ENCODE peak calls at places on chromosomes 2 and 18, in seven cellular contexts. One of them, this sample, is unnamed.

GRCh38 chr2:204339212-204339715 is 206.0 kb upstream of the PARD3B start:
- DNase-seq in upper lobe of right lung: no peak
- DNase-seq in HepG2: no peak
- DNase-seq in aorta: no peak
- DNase-seq in CD8-positive, alpha-beta memory T cell: no peak
- DNase-seq in uterus: no peak
- DNase-seq in mammary epithelial cell: no peak
- DNase-seq in this sample: no peak

GRCh38 chr18:4823091-4823490 is 368.0 kb upstream of the DLGAP1 start:
- DNase-seq in upper lobe of right lung: no peak
- DNase-seq in HepG2: no peak
- DNase-seq in aorta: no peak
- DNase-seq in CD8-positive, alpha-beta memory T cell: no peak
- DNase-seq in uterus: no peak
- DNase-seq in mammary epithelial cell: no peak
- DNase-seq in this sample: no peak

GRCh38 chr2:73859721-73860586 is 31.2 kb downstream of the STAMBP start:
- DNase-seq in upper lobe of right lung: no peak
- DNase-seq in HepG2: peak; percentile 44
- DNase-seq in aorta: no peak
- DNase-seq in CD8-positive, alpha-beta memory T cell: no peak
- DNase-seq in uterus: no peak
- DNase-seq in mammary epithelial cell: peak; percentile 87
- DNase-seq in this sample: no peak

GRCh38 chr2:5959836-5960820 is 267.9 kb downstream of the SOX11 start:
- DNase-seq in upper lobe of right lung: no peak
- DNase-seq in HepG2: no peak
- DNase-seq in aorta: no peak
- DNase-seq in CD8-positive, alpha-beta memory T cell: no peak
- DNase-seq in uterus: no peak
- DNase-seq in mammary epithelial cell: no peak
- DNase-seq in this sample: no peak

GRCh38 chr18:76621782-76622495 is 126.9 kb upstream of the ZNF516 start:
- DNase-seq in upper lobe of right lung: no peak
- DNase-seq in HepG2: no peak
- DNase-seq in aorta: no peak
- DNase-seq in CD8-positive, alpha-beta memory T cell: no peak
- DNase-seq in uterus: no peak
- DNase-seq in mammary epithelial cell: peak; percentile 67
- DNase-seq in this sample: no peak

GRCh38 chr2:225270861-225271260 is 128.6 kb upstream of the NYAP2 start:
- DNase-seq in upper lobe of right lung: no peak
- DNase-seq in HepG2: no peak
- DNase-seq in aorta: no peak
- DNase-seq in CD8-positive, alpha-beta memory T cell: no peak
- DNase-seq in uterus: no peak
- DNase-seq in mammary epithelial cell: peak; percentile 74
- DNase-seq in this sample: no peak

GRCh38 chr2:64770781-64771334 is 117.1 kb upstream of the SERTAD2 start:
- DNase-seq in upper lobe of right lung: no peak
- DNase-seq in HepG2: no peak
- DNase-seq in aorta: no peak
- DNase-seq in CD8-positive, alpha-beta memory T cell: no peak
- DNase-seq in uterus: peak; percentile 87
- DNase-seq in mammary epithelial cell: peak; percentile 84
- DNase-seq in this sample: peak; percentile 71

GRCh38 chr2:209936106-209936663 is 66.3 kb upstream of the RPE start:
- DNase-seq in upper lobe of right lung: no peak
- DNase-seq in HepG2: no peak
- DNase-seq in aorta: no peak
- DNase-seq in CD8-positive, alpha-beta memory T cell: no peak
- DNase-seq in uterus: no peak
- DNase-seq in mammary epithelial cell: no peak
- DNase-seq in this sample: no peak

GRCh38 chr2:30334738-30335426 is 103.5 kb downstream of the LBH start:
- DNase-seq in upper lobe of right lung: no peak
- DNase-seq in HepG2: no peak
- DNase-seq in aorta: no peak
- DNase-seq in CD8-positive, alpha-beta memory T cell: no peak
- DNase-seq in uterus: no peak
- DNase-seq in mammary epithelial cell: no peak
- DNase-seq in this sample: no peak

GRCh38 chr2:222049946-222050345 is 248.9 kb downstream of the PAX3 start:
- DNase-seq in upper lobe of right lung: no peak
- DNase-seq in HepG2: no peak
- DNase-seq in aorta: no peak
- DNase-seq in CD8-positive, alpha-beta memory T cell: no peak
- DNase-seq in uterus: no peak
- DNase-seq in mammary epithelial cell: peak; percentile 30
- DNase-seq in this sample: no peak

GRCh38 chr2:114800371-114800770 is 357.9 kb downstream of the DPP10 start:
- DNase-seq in upper lobe of right lung: no peak
- DNase-seq in HepG2: no peak
- DNase-seq in aorta: no peak
- DNase-seq in CD8-positive, alpha-beta memory T cell: no peak
- DNase-seq in uterus: no peak
- DNase-seq in mammary epithelial cell: no peak
- DNase-seq in this sample: no peak

GRCh38 chr18:60146220-60146960 is 226.2 kb downstream of the MC4R start:
- DNase-seq in upper lobe of right lung: no peak
- DNase-seq in HepG2: no peak
- DNase-seq in aorta: no peak
- DNase-seq in CD8-positive, alpha-beta memory T cell: no peak
- DNase-seq in uterus: no peak
- DNase-seq in mammary epithelial cell: no peak
- DNase-seq in this sample: no peak

GRCh38 chr2:151907933-151908882 is 80.0 kb upstream of the ARL5A start:
- DNase-seq in upper lobe of right lung: no peak
- DNase-seq in HepG2: no peak
- DNase-seq in aorta: no peak
- DNase-seq in CD8-positive, alpha-beta memory T cell: no peak
- DNase-seq in uterus: no peak
- DNase-seq in mammary epithelial cell: no peak
- DNase-seq in this sample: no peak

GRCh38 chr2:207845202-207845864 is 75.6 kb upstream of the FZD5 start:
- DNase-seq in upper lobe of right lung: no peak
- DNase-seq in HepG2: peak; percentile 94
- DNase-seq in aorta: no peak
- DNase-seq in CD8-positive, alpha-beta memory T cell: no peak
- DNase-seq in uterus: no peak
- DNase-seq in mammary epithelial cell: no peak
- DNase-seq in this sample: no peak

DNA sequence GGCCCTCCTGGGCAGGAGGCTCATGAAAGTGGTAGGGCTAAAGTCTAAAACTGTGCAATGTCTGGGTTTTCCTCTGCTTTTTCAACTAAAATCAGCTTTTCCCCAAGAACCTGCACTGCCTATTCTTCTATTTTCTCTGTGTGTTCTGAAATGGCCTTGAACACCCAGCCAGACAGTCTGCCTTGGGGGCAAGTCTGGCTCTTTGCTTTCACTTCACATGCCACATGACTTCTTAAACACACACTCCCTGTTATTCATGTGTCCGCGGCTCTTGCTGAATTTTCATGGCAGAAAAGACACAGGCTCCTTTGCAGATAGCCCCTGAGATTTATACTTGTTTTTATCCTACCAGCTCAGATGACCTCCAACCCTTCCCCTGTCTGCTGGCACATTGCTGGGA is 10.6 kb upstream of the RPIA start:
- DNase-seq in upper lobe of right lung: no peak
- DNase-seq in HepG2: peak; percentile 81
- DNase-seq in aorta: no peak
- DNase-seq in CD8-positive, alpha-beta memory T cell: no peak
- DNase-seq in uterus: no peak
- DNase-seq in mammary epithelial cell: no peak
- DNase-seq in this sample: no peak
- H3K9me3 ChIP-seq in upper lobe of right lung: no peaks in the 10 kb centered on the region
- H3K9me3 ChIP-seq in HepG2: peaks cover 39% of the 10 kb centered on the region
- H3K9me3 ChIP-seq in aorta: no peaks in the 10 kb centered on the region
- H3K9me3 ChIP-seq in CD8-positive, alpha-beta memory T cell: no peaks in the 10 kb centered on the region
- H3K9me3 ChIP-seq in uterus: no peaks in the 10 kb centered on the region
- H3K9me3 ChIP-seq in mammary epithelial cell: peaks cover 9% of the 10 kb centered on the region
- H3K9me3 ChIP-seq in this sample: no peaks in the 10 kb centered on the region

GRCh38 chr2:230864605-230865323 is at the start of gene ITM2C:
- DNase-seq in upper lobe of right lung: peak; percentile 80
- DNase-seq in HepG2: peak; percentile 59
- DNase-seq in aorta: peak; percentile 72
- DNase-seq in CD8-positive, alpha-beta memory T cell: peak; percentile 68
- DNase-seq in uterus: peak; percentile 63
- DNase-seq in mammary epithelial cell: peak; percentile 53
- DNase-seq in this sample: peak; percentile 80

GRCh38 chr2:230865766-230866703 is 1.3 kb downstream of the ITM2C start:
- DNase-seq in upper lobe of right lung: no peak
- DNase-seq in HepG2: no peak
- DNase-seq in aorta: no peak
- DNase-seq in CD8-positive, alpha-beta memory T cell: peak; percentile 43
- DNase-seq in uterus: peak; percentile 36
- DNase-seq in mammary epithelial cell: peak; percentile 11
- DNase-seq in this sample: peak; percentile 70

GRCh38 chr2:230864122-230864604 is 579 bp upstream of the ITM2C start:
- DNase-seq in upper lobe of right lung: no peak
- DNase-seq in HepG2: no peak
- DNase-seq in aorta: no peak
- DNase-seq in CD8-positive, alpha-beta memory T cell: no peak
- DNase-seq in uterus: no peak
- DNase-seq in mammary epithelial cell: no peak
- DNase-seq in this sample: no peak

GRCh38 chr2:230866704-230867561 is 2.2 kb downstream of the ITM2C start:
- DNase-seq in upper lobe of right lung: no peak
- DNase-seq in HepG2: no peak
- DNase-seq in aorta: no peak
- DNase-seq in CD8-positive, alpha-beta memory T cell: peak; percentile 75
- DNase-seq in uterus: no peak
- DNase-seq in mammary epithelial cell: no peak
- DNase-seq in this sample: peak; percentile 68

GRCh38 chr2:230865324-230865765 is 603 bp downstream of the ITM2C start:
- DNase-seq in upper lobe of right lung: no peak
- DNase-seq in HepG2: no peak
- DNase-seq in aorta: no peak
- DNase-seq in CD8-positive, alpha-beta memory T cell: no peak
- DNase-seq in uterus: no peak
- DNase-seq in mammary epithelial cell: no peak
- DNase-seq in this sample: no peak
- H3K4me3 ChIP-seq in upper lobe of right lung: peak overlapping the region; percentile 59
- H3K4me3 ChIP-seq in HepG2: peak overlapping the region; percentile 91
- H3K4me3 ChIP-seq in aorta: peak overlapping the region; percentile 78
- H3K4me3 ChIP-seq in CD8-positive, alpha-beta memory T cell: peak overlapping the region; percentile 65
- H3K4me3 ChIP-seq in uterus: peak overlapping the region; percentile 47
- H3K4me3 ChIP-seq in mammary epithelial cell: peak overlapping the region; percentile 69
- H3K4me3 ChIP-seq in this sample: peak overlapping the region; percentile 45

GRCh38 chr2:173323371-173323770 is 31.3 kb upstream of the CDCA7 start:
- DNase-seq in upper lobe of right lung: no peak
- DNase-seq in HepG2: no peak
- DNase-seq in aorta: no peak
- DNase-seq in CD8-positive, alpha-beta memory T cell: no peak
- DNase-seq in uterus: no peak
- DNase-seq in mammary epithelial cell: no peak
- DNase-seq in this sample: no peak

GRCh38 chr2:173327421-173327820 is 27.3 kb upstream of the CDCA7 start:
- DNase-seq in upper lobe of right lung: no peak
- DNase-seq in HepG2: no peak
- DNase-seq in aorta: no peak
- DNase-seq in CD8-positive, alpha-beta memory T cell: no peak
- DNase-seq in uterus: no peak
- DNase-seq in mammary epithelial cell: no peak
- DNase-seq in this sample: no peak

DNA sequence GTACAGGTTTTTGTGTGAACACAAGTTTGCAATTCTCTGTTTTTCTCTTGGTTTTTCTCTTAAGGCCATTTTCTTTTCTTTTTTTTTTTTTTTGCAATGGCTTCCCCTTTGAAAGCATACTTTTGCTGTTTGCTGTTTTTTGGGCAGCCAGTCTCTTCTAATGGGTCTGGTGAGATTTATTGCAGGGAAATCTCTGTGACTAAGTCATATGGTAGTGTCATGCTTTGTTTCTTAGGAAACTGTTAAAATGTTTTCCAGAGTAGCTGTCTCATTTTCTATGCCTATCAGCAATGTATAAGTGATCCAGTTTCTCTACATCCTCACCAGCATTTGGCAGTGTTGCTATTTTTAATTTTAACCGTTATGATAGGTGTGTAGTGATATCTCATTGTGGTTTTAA is 27.9 kb upstream of the CDCA7 start:
- DNase-seq in upper lobe of right lung: no peak
- DNase-seq in HepG2: no peak
- DNase-seq in aorta: no peak
- DNase-seq in CD8-positive, alpha-beta memory T cell: no peak
- DNase-seq in uterus: no peak
- DNase-seq in mammary epithelial cell: peak; percentile 6
- DNase-seq in this sample: no peak
- H3K9me3 ChIP-seq in upper lobe of right lung: peaks cover 8% of the 10 kb centered on the region
- H3K9me3 ChIP-seq in HepG2: peaks cover 20% of the 10 kb centered on the region
- H3K9me3 ChIP-seq in aorta: peaks cover 17% of the 10 kb centered on the region
- H3K9me3 ChIP-seq in CD8-positive, alpha-beta memory T cell: peaks cover 6% of the 10 kb centered on the region
- H3K9me3 ChIP-seq in uterus: no peaks in the 10 kb centered on the region
- H3K9me3 ChIP-seq in mammary epithelial cell: no peaks in the 10 kb centered on the region
- H3K9me3 ChIP-seq in this sample: peaks cover 8% of the 10 kb centered on the region

DNA sequence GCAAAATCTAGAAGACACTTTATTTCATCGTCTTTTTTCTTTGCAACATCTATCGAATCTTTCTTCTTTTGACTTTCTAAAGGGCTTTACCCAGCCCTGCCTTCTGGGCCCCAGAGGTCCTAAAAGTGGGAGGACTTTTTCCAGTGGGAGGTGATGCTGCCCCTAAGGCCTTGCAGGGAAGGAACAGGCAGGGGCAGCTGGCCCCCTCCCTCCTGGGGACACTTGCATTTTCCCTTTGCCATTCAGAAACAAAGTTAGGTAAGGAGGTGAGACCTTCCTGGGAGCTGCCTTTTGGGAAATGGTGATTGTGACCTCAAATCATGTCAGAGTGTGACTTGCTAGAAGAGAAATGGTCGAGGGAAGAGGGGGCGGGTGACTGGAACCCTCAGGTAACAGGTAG is 132.7 kb downstream of the GLI2 start:
- DNase-seq in upper lobe of right lung: no peak
- DNase-seq in HepG2: no peak
- DNase-seq in aorta: peak; percentile 23
- DNase-seq in CD8-positive, alpha-beta memory T cell: no peak
- DNase-seq in uterus: no peak
- DNase-seq in mammary epithelial cell: no peak
- DNase-seq in this sample: no peak
- H3K4me3 ChIP-seq in upper lobe of right lung: no peak overlapping the region
- H3K4me3 ChIP-seq in HepG2: no peak overlapping the region
- H3K4me3 ChIP-seq in aorta: no peak overlapping the region
- H3K4me3 ChIP-seq in CD8-positive, alpha-beta memory T cell: no peak overlapping the region
- H3K4me3 ChIP-seq in uterus: no peak overlapping the region
- H3K4me3 ChIP-seq in mammary epithelial cell: no peak overlapping the region
- H3K4me3 ChIP-seq in this sample: no peak overlapping the region

DNA sequence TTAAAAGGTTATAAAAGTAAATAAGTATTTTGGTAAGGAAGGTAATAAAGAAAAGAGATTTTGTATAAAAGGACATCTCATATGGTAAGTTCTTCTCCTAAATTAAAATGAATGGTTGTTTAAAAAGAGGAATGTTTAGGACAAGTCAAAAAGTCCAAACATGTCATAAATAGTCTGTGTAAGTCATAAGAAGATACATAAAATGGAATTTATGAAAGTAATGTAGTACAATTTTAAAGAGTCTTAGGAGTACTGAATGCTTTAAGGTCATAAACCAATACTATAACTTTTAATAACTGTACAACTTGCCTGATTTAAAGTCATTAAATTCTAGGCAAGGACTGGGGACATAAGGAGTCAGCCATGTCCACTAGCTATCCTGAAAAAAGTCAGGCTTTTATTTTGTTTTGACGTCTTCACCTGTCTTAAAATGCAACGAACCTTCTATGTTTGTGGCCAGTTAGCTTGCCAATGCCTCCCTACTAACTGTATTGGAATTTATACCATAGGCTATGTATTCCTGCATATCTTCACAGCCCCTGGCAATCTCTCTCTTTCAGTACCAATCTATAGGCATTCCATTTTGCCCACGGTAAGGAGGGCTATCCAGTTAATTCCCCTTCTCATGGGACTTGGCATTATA is 312.3 kb upstream of the LRRTM4 start:
- DNase-seq in upper lobe of right lung: no peak
- DNase-seq in HepG2: no peak
- DNase-seq in aorta: no peak
- DNase-seq in CD8-positive, alpha-beta memory T cell: no peak
- DNase-seq in uterus: no peak
- DNase-seq in mammary epithelial cell: no peak
- DNase-seq in this sample: no peak
- H3K9me3 ChIP-seq in upper lobe of right lung: no peaks in the 10 kb centered on the region
- H3K9me3 ChIP-seq in HepG2: peaks cover 34% of the 10 kb centered on the region
- H3K9me3 ChIP-seq in aorta: peaks cover 2% of the 10 kb centered on the region
- H3K9me3 ChIP-seq in CD8-positive, alpha-beta memory T cell: no peaks in the 10 kb centered on the region
- H3K9me3 ChIP-seq in uterus: no peaks in the 10 kb centered on the region
- H3K9me3 ChIP-seq in mammary epithelial cell: peaks cover 28% of the 10 kb centered on the region
- H3K9me3 ChIP-seq in this sample: no peaks in the 10 kb centered on the region